ENCODE peak calls at places on chromosomes 2 and 18, in eight cellular contexts. Q, U, I, D, W, G, Z and B are unnamed samples.

GRCh38 chr18:32801236-32801635 is 28.4 kb upstream of the KLHL14 start:
- DNase-seq in Q (no peak), U (no peak), I (no peak), D (no peak), W (no peak), G (no peak), Z (no peak), B (no peak)

GRCh38 chr18:38256366-38256765 is 690.8 kb upstream of the CELF4 start:
- DNase-seq in Q (no peak), U (no peak), I (no peak), D (no peak), W (no peak), G (no peak), Z (no peak), B (no peak)

GRCh38 chr2:231348173-231348572 is 47.3 kb upstream of the B3GNT7 start:
- DNase-seq in Q (no peak), U (no peak), I (no peak), D (no peak), W (peak), G (no peak), Z (peak), B (peak)

GRCh38 chr2:200373973-200374416 is 67.5 kb downstream of the SPATS2L start:
- DNase-seq in Q (peak), U (no peak), I (no peak), D (no peak), W (no peak), G (no peak), Z (no peak), B (no peak)

GRCh38 chr2:127857494-127857818 is 499 bp downstream of the POLR2D start:
- DNase-seq in Q (no peak), U (peak), I (no peak), D (peak), W (peak), G (no peak), Z (no peak), B (peak)

GRCh38 chr2:8694737-8695136 is 12.9 kb downstream of the ID2 start:
- DNase-seq in Q (no peak), U (no peak), I (no peak), D (no peak), W (peak), G (no peak), Z (no peak), B (no peak)

GRCh38 chr2:206573793-206574192 is 68.5 kb upstream of the FAM237A start:
- DNase-seq in Q (no peak), U (no peak), I (no peak), D (no peak), W (no peak), G (no peak), Z (no peak), B (no peak)

GRCh38 chr2:24973812-24974211 is 2.1 kb upstream of the DNAJC27 start:
- DNase-seq in Q (no peak), U (no peak), I (no peak), D (peak), W (no peak), G (no peak), Z (no peak), B (no peak)

GRCh38 chr2:176537932-176538331 is 268.7 kb downstream of the MTX2 start:
- DNase-seq in Q (no peak), U (no peak), I (no peak), D (no peak), W (no peak), G (no peak), Z (no peak), B (no peak)

GRCh38 chr2:148928395-148928794 is 53.4 kb downstream of the KIF5C start:
- DNase-seq in Q (no peak), U (no peak), I (no peak), D (no peak), W (no peak), G (no peak), Z (no peak), B (no peak)

GRCh38 chr2:241851325-241852115 is 7.2 kb downstream of the PDCD1 start:
- DNase-seq in Q (no peak), U (peak), I (no peak), D (no peak), W (no peak), G (no peak), Z (no peak), B (no peak)

GRCh38 chr2:204551464-204551863 is 6.2 kb downstream of the PARD3B start:
- DNase-seq in Q (peak), U (no peak), I (no peak), D (no peak), W (no peak), G (no peak), Z (no peak), B (no peak)

GRCh38 chr2:23944527-23944926 is 4.3 kb downstream of the UBXN2A start:
- DNase-seq in Q (no peak), U (no peak), I (no peak), D (peak), W (no peak), G (no peak), Z (no peak), B (peak)

GRCh38 chr2:75705921-75706320 is 4.8 kb downstream of the GCFC2 start:
- DNase-seq in Q (no peak), U (no peak), I (no peak), D (no peak), W (no peak), G (no peak), Z (no peak), B (no peak)

GRCh38 chr2:102037681-102038080 is 45.9 kb downstream of the IL1R2 start:
- DNase-seq in Q (no peak), U (no peak), I (no peak), D (no peak), W (no peak), G (no peak), Z (no peak), B (no peak)

GRCh38 chr2:38315707-38316333 is 61.3 kb downstream of the ATL2 start:
- DNase-seq in Q (no peak), U (no peak), I (no peak), D (peak), W (peak), G (peak), Z (no peak), B (peak)

GRCh38 chr2:17441055-17441771 is 77.0 kb downstream of the RAD51AP2 start:
- DNase-seq in Q (no peak), U (no peak), I (no peak), D (peak), W (no peak), G (no peak), Z (no peak), B (no peak)

GRCh38 chr2:8625399-8626283 is 56.2 kb upstream of the ID2 start:
- DNase-seq in Q (no peak), U (no peak), I (no peak), D (no peak), W (peak), G (no peak), Z (no peak), B (no peak)

GRCh38 chr2:168137510-168138180 is 109.8 kb downstream of the STK39 start:
- DNase-seq in Q (no peak), U (no peak), I (no peak), D (no peak), W (no peak), G (no peak), Z (no peak), B (no peak)

GRCh38 chr18:36493349-36494281 is 196.1 kb downstream of the FHOD3 start:
- DNase-seq in Q (no peak), U (no peak), I (no peak), D (no peak), W (no peak), G (no peak), Z (no peak), B (no peak)

GRCh38 chr18:42719221-42719620 is 396.3 kb downstream of the RIT2 start:
- DNase-seq in Q (no peak), U (no peak), I (no peak), D (no peak), W (no peak), G (no peak), Z (no peak), B (no peak)

GRCh38 chr2:101578671-101579070 is 103.8 kb upstream of the RFX8 start:
- DNase-seq in Q (no peak), U (no peak), I (no peak), D (no peak), W (no peak), G (no peak), Z (no peak), B (no peak)

GRCh38 chr2:88239781-88240180 is 69.6 kb downstream of the THNSL2 start:
- DNase-seq in Q (no peak), U (no peak), I (no peak), D (peak), W (no peak), G (no peak), Z (no peak), B (no peak)

GRCh38 chr2:235747868-235748144 is 254.0 kb downstream of the AGAP1 start:
- DNase-seq in Q (peak), U (no peak), I (no peak), D (no peak), W (no peak), G (no peak), Z (no peak), B (peak)

GRCh38 chr18:51107082-51107481 is 77.1 kb downstream of the SMAD4 start:
- DNase-seq in Q (no peak), U (no peak), I (no peak), D (no peak), W (no peak), G (no peak), Z (no peak), B (no peak)

GRCh38 chr2:227479865-227480475 is 8.0 kb downstream of the AGFG1 start:
- DNase-seq in Q (no peak), U (no peak), I (no peak), D (peak), W (peak), G (no peak), Z (no peak), B (no peak)

GRCh38 chr18:9763157-9763556 is 55.1 kb downstream of the RAB31 start:
- DNase-seq in Q (no peak), U (no peak), I (no peak), D (no peak), W (no peak), G (no peak), Z (no peak), B (no peak)

GRCh38 chr2:144515694-144516416 is 4.1 kb downstream of the ZEB2 start:
- DNase-seq in Q (peak), U (peak), I (peak), D (peak), W (peak), G (no peak), Z (no peak), B (no peak)

GRCh38 chr2:169426069-169426663 is 53.1 kb upstream of the BBS5 start:
- DNase-seq in Q (no peak), U (no peak), I (no peak), D (no peak), W (no peak), G (no peak), Z (no peak), B (no peak)

GRCh38 chr18:33875029-33875428 is 297.0 kb downstream of the ASXL3 start:
- DNase-seq in Q (no peak), U (no peak), I (no peak), D (no peak), W (no peak), G (no peak), Z (no peak), B (no peak)

GRCh38 chr2:109199790-109200189 is 70.8 kb downstream of the SH3RF3 start:
- DNase-seq in Q (no peak), U (no peak), I (no peak), D (no peak), W (no peak), G (no peak), Z (no peak), B (no peak)

GRCh38 chr2:235098736-235099494 is 147.1 kb downstream of the SH3BP4 start:
- DNase-seq in Q (no peak), U (no peak), I (no peak), D (no peak), W (peak), G (peak), Z (peak), B (no peak)

GRCh38 chr2:28300921-28301341 is 91.7 kb upstream of the FOSL2 start:
- DNase-seq in Q (no peak), U (no peak), I (no peak), D (no peak), W (no peak), G (no peak), Z (peak), B (no peak)

GRCh38 chr18:78561757-78562445 is 417.7 kb upstream of the SALL3 start:
- DNase-seq in Q (no peak), U (no peak), I (no peak), D (no peak), W (no peak), G (no peak), Z (no peak), B (no peak)

GRCh38 chr2:234494361-234495075 is 2.4 kb downstream of the ARL4C start:
- DNase-seq in Q (no peak), U (no peak), I (no peak), D (no peak), W (peak), G (no peak), Z (no peak), B (no peak)

GRCh38 chr18:8771930-8772329 is 66.6 kb downstream of the MTCL1 start:
- DNase-seq in Q (peak), U (no peak), I (peak), D (no peak), W (no peak), G (no peak), Z (no peak), B (peak)

GRCh38 chr2:20422679-20423271 is 24.1 kb upstream of the RHOB start:
- DNase-seq in Q (peak), U (no peak), I (no peak), D (peak), W (peak), G (no peak), Z (no peak), B (no peak)
- TF ChIP-seq CTCF in Q (no peak), U (no peak), I (no peak), D (peak), W (no peak), G (no peak), Z (peak), B (no peak)

DNA sequence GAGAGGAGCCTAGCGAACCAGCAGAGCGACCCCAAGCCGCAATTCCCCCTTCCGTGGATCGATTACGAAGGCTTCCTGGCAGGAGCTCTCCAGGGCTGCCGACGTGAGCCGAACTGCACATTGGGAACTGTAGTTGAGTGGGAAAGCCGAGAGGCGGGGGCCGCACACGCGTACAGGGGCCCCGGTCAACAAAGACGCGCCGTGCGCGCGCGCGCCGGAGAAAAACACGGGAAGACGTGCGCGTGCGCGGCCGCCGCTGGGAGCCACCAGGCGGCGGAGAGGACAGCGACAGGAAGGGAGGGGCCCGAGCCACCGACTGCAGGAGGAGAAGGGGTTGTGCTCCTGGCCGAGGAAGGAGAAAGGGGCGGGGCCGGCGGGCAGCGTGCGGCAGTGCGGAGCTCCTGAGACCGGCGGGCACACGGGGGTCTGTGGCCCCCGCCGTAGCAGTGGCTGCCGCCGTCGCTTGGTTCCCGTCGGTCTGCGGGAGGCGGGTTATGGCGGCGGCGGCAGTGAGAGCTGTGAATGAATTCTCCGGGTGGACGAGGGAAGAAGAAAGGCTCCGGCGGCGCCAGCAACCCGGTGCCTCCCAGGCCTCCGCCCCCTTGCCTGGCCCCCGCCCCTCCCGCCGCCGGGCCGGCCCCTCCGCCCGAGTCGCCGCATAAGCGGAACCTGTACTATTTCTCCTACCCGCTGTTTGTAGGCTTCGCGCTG is at the start of gene SPAST:
- DNase-seq in Q (peak), U (peak), I (peak), D (peak), W (peak), G (peak), Z (peak), B (peak)
- TF ChIP-seq CTCF in Q (peak), U (peak), I (peak), D (peak), W (peak), G (peak), Z (peak), B (peak)

GRCh38 chr2:85602476-85603234 is at the start of gene TMEM150A:
- DNase-seq in Q (peak), U (peak), I (peak), D (peak), W (peak), G (no peak), Z (no peak), B (peak)
- TF ChIP-seq CTCF in Q (peak), U (no peak), I (peak), D (peak), W (peak), G (peak), Z (peak), B (no peak)

DNA sequence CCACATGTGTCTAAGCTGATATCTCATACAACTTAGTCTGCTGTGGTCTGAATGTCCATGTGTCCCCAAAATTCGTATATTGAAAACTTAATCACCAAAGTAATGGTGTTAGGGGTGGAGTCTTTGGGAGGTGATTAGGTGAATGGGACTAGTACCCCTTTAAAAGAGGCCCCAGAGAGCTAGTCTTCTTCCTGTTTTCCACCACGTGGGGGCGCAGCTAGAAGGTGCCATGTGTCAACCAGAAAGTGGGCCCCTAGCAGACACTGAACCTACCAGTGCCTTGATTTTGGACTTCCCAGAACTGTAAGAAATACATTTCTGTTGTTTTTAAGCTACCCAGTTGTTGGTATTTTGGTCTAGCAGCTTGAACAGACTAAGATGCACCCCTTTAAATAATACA is 86.6 kb downstream of the ASB1 start:
- DNase-seq in Q (no peak), U (no peak), I (peak), D (peak), W (peak), G (no peak), Z (no peak), B (peak)
- TF ChIP-seq CTCF in Q (peak), U (no peak), I (peak), D (peak), W (peak), G (peak), Z (peak), B (peak)